ENCODE peak calls at places on chromosome 1, in eight cellular contexts. One of them, this sample, is unnamed.

GRCh38 chr1:32464716-32465540 is at the start of gene ZBTB8B:
- DNase-seq in T-helper 1 cell: no peak
- DNase-seq in NCI-H1694 treated with DMSO at 0.1 percent for 48 hours: peak
- DNase-seq in AG08395: peak
- DNase-seq in stimulated activated CD4-positive, alpha-beta T cell treated with anti-CD3 and anti-CD28 coated beads, TNF-alpha, amount 100 ng/mL, for 48 hours: peak
- DNase-seq in NCI-H510A: peak
- DNase-seq in iPS DF 19.7: peak
- DNase-seq in activated naive CD4-positive, alpha-beta T cell: no peak
- DNase-seq in this sample: peak

GRCh38 chr1:96804649-96805048 is 83.1 kb downstream of the PTBP2 start:
- DNase-seq in T-helper 1 cell: no peak
- DNase-seq in AG08395: no peak
- DNase-seq in NCI-H510A: no peak
- DNase-seq in iPS DF 19.7: no peak
- DNase-seq in stimulated activated CD4-positive, alpha-beta T cell treated with anti-CD3 and anti-CD28 coated beads, TNF-alpha, amount 100 ng/mL, for 48 hours: no peak
- DNase-seq in activated naive CD4-positive, alpha-beta T cell: no peak
- DNase-seq in NCI-H1694 treated with DMSO at 0.1 percent for 48 hours: no peak
- DNase-seq in this sample: no peak

GRCh38 chr1:39352881-39353280 is 138.6 kb upstream of the BMP8A start:
- DNase-seq in iPS DF 19.7: no peak
- DNase-seq in T-helper 1 cell: no peak
- DNase-seq in stimulated activated CD4-positive, alpha-beta T cell treated with anti-CD3 and anti-CD28 coated beads, TNF-alpha, amount 100 ng/mL, for 48 hours: no peak
- DNase-seq in NCI-H1694 treated with DMSO at 0.1 percent for 48 hours: no peak
- DNase-seq in NCI-H510A: no peak
- DNase-seq in activated naive CD4-positive, alpha-beta T cell: no peak
- DNase-seq in AG08395: peak
- DNase-seq in this sample: no peak

GRCh38 chr1:231420959-231421615 is 1.0 kb downstream of the EGLN1 start:
- DNase-seq in AG08395: peak
- DNase-seq in NCI-H1694 treated with DMSO at 0.1 percent for 48 hours: no peak
- DNase-seq in stimulated activated CD4-positive, alpha-beta T cell treated with anti-CD3 and anti-CD28 coated beads, TNF-alpha, amount 100 ng/mL, for 48 hours: no peak
- DNase-seq in T-helper 1 cell: peak
- DNase-seq in NCI-H510A: no peak
- DNase-seq in iPS DF 19.7: no peak
- DNase-seq in activated naive CD4-positive, alpha-beta T cell: no peak
- DNase-seq in this sample: peak

GRCh38 chr1:222224576-222224975 is 323.3 kb downstream of the HHIPL2 start:
- DNase-seq in activated naive CD4-positive, alpha-beta T cell: no peak
- DNase-seq in AG08395: no peak
- DNase-seq in stimulated activated CD4-positive, alpha-beta T cell treated with anti-CD3 and anti-CD28 coated beads, TNF-alpha, amount 100 ng/mL, for 48 hours: no peak
- DNase-seq in T-helper 1 cell: no peak
- DNase-seq in NCI-H1694 treated with DMSO at 0.1 percent for 48 hours: no peak
- DNase-seq in NCI-H510A: no peak
- DNase-seq in iPS DF 19.7: no peak
- DNase-seq in this sample: no peak

GRCh38 chr1:70142120-70142519 is 63.3 kb downstream of the LRRC40 start:
- DNase-seq in stimulated activated CD4-positive, alpha-beta T cell treated with anti-CD3 and anti-CD28 coated beads, TNF-alpha, amount 100 ng/mL, for 48 hours: no peak
- DNase-seq in activated naive CD4-positive, alpha-beta T cell: no peak
- DNase-seq in AG08395: peak
- DNase-seq in iPS DF 19.7: no peak
- DNase-seq in NCI-H510A: no peak
- DNase-seq in T-helper 1 cell: no peak
- DNase-seq in NCI-H1694 treated with DMSO at 0.1 percent for 48 hours: no peak
- DNase-seq in this sample: no peak

GRCh38 chr1:61887076-61887867 is 145.0 kb downstream of the PATJ start:
- DNase-seq in NCI-H1694 treated with DMSO at 0.1 percent for 48 hours: no peak
- DNase-seq in stimulated activated CD4-positive, alpha-beta T cell treated with anti-CD3 and anti-CD28 coated beads, TNF-alpha, amount 100 ng/mL, for 48 hours: no peak
- DNase-seq in iPS DF 19.7: no peak
- DNase-seq in NCI-H510A: peak
- DNase-seq in T-helper 1 cell: no peak
- DNase-seq in AG08395: no peak
- DNase-seq in activated naive CD4-positive, alpha-beta T cell: no peak
- DNase-seq in this sample: no peak

GRCh38 chr1:25922633-25923567 is 16.7 kb upstream of the STMN1 start:
- DNase-seq in NCI-H1694 treated with DMSO at 0.1 percent for 48 hours: peak
- DNase-seq in iPS DF 19.7: no peak
- DNase-seq in activated naive CD4-positive, alpha-beta T cell: peak
- DNase-seq in stimulated activated CD4-positive, alpha-beta T cell treated with anti-CD3 and anti-CD28 coated beads, TNF-alpha, amount 100 ng/mL, for 48 hours: no peak
- DNase-seq in AG08395: peak
- DNase-seq in T-helper 1 cell: peak
- DNase-seq in NCI-H510A: peak
- DNase-seq in this sample: peak

GRCh38 chr1:210250998-210251679 is 18.5 kb downstream of the SERTAD4 start:
- DNase-seq in stimulated activated CD4-positive, alpha-beta T cell treated with anti-CD3 and anti-CD28 coated beads, TNF-alpha, amount 100 ng/mL, for 48 hours: no peak
- DNase-seq in activated naive CD4-positive, alpha-beta T cell: no peak
- DNase-seq in T-helper 1 cell: peak
- DNase-seq in NCI-H1694 treated with DMSO at 0.1 percent for 48 hours: peak
- DNase-seq in iPS DF 19.7: no peak
- DNase-seq in NCI-H510A: peak
- DNase-seq in AG08395: no peak
- DNase-seq in this sample: no peak

GRCh38 chr1:54763814-54764131 is 550 bp downstream of the PARS2 start:
- DNase-seq in NCI-H510A: no peak
- DNase-seq in stimulated activated CD4-positive, alpha-beta T cell treated with anti-CD3 and anti-CD28 coated beads, TNF-alpha, amount 100 ng/mL, for 48 hours: no peak
- DNase-seq in iPS DF 19.7: no peak
- DNase-seq in activated naive CD4-positive, alpha-beta T cell: no peak
- DNase-seq in AG08395: no peak
- DNase-seq in T-helper 1 cell: no peak
- DNase-seq in NCI-H1694 treated with DMSO at 0.1 percent for 48 hours: no peak
- DNase-seq in this sample: no peak

GRCh38 chr1:117260761-117261462 is 50.2 kb upstream of the VTCN1 start:
- DNase-seq in NCI-H510A: no peak
- DNase-seq in AG08395: no peak
- DNase-seq in stimulated activated CD4-positive, alpha-beta T cell treated with anti-CD3 and anti-CD28 coated beads, TNF-alpha, amount 100 ng/mL, for 48 hours: no peak
- DNase-seq in NCI-H1694 treated with DMSO at 0.1 percent for 48 hours: no peak
- DNase-seq in activated naive CD4-positive, alpha-beta T cell: no peak
- DNase-seq in iPS DF 19.7: no peak
- DNase-seq in T-helper 1 cell: no peak
- DNase-seq in this sample: no peak

GRCh38 chr1:179178965-179179364 is 50.5 kb downstream of the ABL2 start:
- DNase-seq in activated naive CD4-positive, alpha-beta T cell: no peak
- DNase-seq in stimulated activated CD4-positive, alpha-beta T cell treated with anti-CD3 and anti-CD28 coated beads, TNF-alpha, amount 100 ng/mL, for 48 hours: no peak
- DNase-seq in NCI-H1694 treated with DMSO at 0.1 percent for 48 hours: no peak
- DNase-seq in AG08395: peak
- DNase-seq in iPS DF 19.7: no peak
- DNase-seq in T-helper 1 cell: no peak
- DNase-seq in NCI-H510A: no peak
- DNase-seq in this sample: no peak